ENCODE peak calls at places on chromosomes 4 and X, in ten cellular contexts. W is fibroblast of mammary gland, P is IMR-90, C is fibroblast of pulmonary artery, G is psoas muscle, B is mucosa of descending colon, Z is neural progenitor cell, R is endodermal cell, Q is AG10803, I is body of pancreas. H is an unnamed sample.
A peak's percentile ranks its signal among the peaks of the same experiment; 100 is the strongest.

GRCh38 chr4:4524364-4524763 is 17.5 kb downstream of the STX18 start:
- DNase-seq in C (no peak), R (peak; percentile 78), G (no peak), P (peak; percentile 11), Z (peak; percentile 71), I (no peak), B (no peak), W (no peak), Q (no peak), H (no peak)

GRCh38 chr4:163350672-163351071 is 7.0 kb downstream of the NPY5R start:
- DNase-seq in P (no peak), I (no peak), Z (no peak), R (no peak), Q (no peak), G (no peak), W (no peak), C (no peak), B (no peak), H (peak; percentile 72)

GRCh38 chr4:182492456-182492855 is 249.3 kb downstream of the TENM3 start:
- DNase-seq in G (no peak), B (no peak), Z (no peak), Q (peak; percentile 68), P (peak; percentile 76), I (no peak), C (peak; percentile 41), W (peak; percentile 72), R (no peak), H (no peak)

GRCh38 chr4:185796176-185796575 is 15.8 kb downstream of the SORBS2 start:
- DNase-seq in I (no peak), Q (peak; percentile 49), Z (no peak), R (no peak), P (no peak), C (peak; percentile 37), B (no peak), W (no peak), G (no peak), H (no peak)

GRCh38 chr4:35025152-35025834 is 1219.0 kb downstream of the ARAP2 start:
- DNase-seq in P (no peak), Q (no peak), W (no peak), G (no peak), Z (no peak), B (no peak), R (no peak), C (no peak), I (no peak), H (no peak)

GRCh38 chr4:40301592-40301991 is 33.5 kb upstream of the CHRNA9 start:
- DNase-seq in B (peak; percentile 65), R (no peak), Z (no peak), G (no peak), P (no peak), I (no peak), Q (no peak), W (no peak), C (no peak), H (no peak)

GRCh38 chrX:153688900-153689590 is 1.3 kb downstream of the SLC6A8 start:
- DNase-seq in I (peak; percentile 65), Z (peak; percentile 49), R (no peak), Q (peak; percentile 40), P (peak; percentile 6), C (peak; percentile 21), G (peak; percentile 64), B (peak; percentile 46), W (no peak), H (no peak)

GRCh38 chr4:154618708-154619315 is 6.4 kb upstream of the FGG start:
- DNase-seq in Q (peak; percentile 22), C (peak; percentile 64), Z (peak; percentile 70), I (peak; percentile 60), R (peak; percentile 89), G (no peak), P (peak; percentile 30), B (no peak), W (peak; percentile 48), H (no peak)

GRCh38 chr4:94722748-94723147 is 35.0 kb upstream of the BMPR1B start:
- DNase-seq in C (no peak), Q (no peak), P (no peak), W (no peak), I (no peak), G (no peak), B (no peak), Z (no peak), R (no peak), H (no peak)

GRCh38 chr4:90951037-90951436 is 823.8 kb downstream of the CCSER1 start:
- DNase-seq in I (peak; percentile 39), R (no peak), P (peak; percentile 61), C (peak; percentile 80), Z (no peak), B (no peak), Q (no peak), G (no peak), W (peak; percentile 1), H (peak; percentile 83)

GRCh38 chr4:142817442-142817841 is 28.7 kb downstream of the INPP4B start:
- DNase-seq in Q (peak; percentile 98), P (peak; percentile 88), B (no peak), W (peak; percentile 96), I (peak; percentile 13), G (peak; percentile 15), C (peak; percentile 93), R (no peak), Z (peak; percentile 21), H (peak; percentile 69)

GRCh38 chrX:7347465-7347864 is 199.5 kb upstream of the PUDP start:
- DNase-seq in R (no peak), Z (no peak), I (no peak), W (no peak), B (no peak), G (no peak), P (no peak), C (no peak), Q (no peak), H (no peak)

GRCh38 chrX:15930585-15930984 is 76.0 kb upstream of the AP1S2 start:
- DNase-seq in Z (peak; percentile 76), P (peak; percentile 66), C (peak; percentile 63), W (peak; percentile 58), R (no peak), I (no peak), B (no peak), Q (peak; percentile 72), G (no peak), H (no peak)

GRCh38 chr4:73929285-73929684 is 52.5 kb downstream of the PF4 start:
- DNase-seq in I (no peak), G (no peak), P (no peak), C (no peak), Z (no peak), Q (no peak), B (no peak), W (no peak), R (no peak), H (no peak)

GRCh38 chrX:46913710-46914109 is 1.5 kb downstream of the JADE3 start:
- DNase-seq in R (peak; percentile 53), Z (peak; percentile 20), B (no peak), W (peak; percentile 31), C (peak; percentile 50), P (peak; percentile 29), Q (peak; percentile 27), I (peak; percentile 33), G (no peak), H (no peak)

GRCh38 chr4:184409502-184409901 is 64.8 kb downstream of the IRF2 start:
- DNase-seq in R (no peak), C (no peak), G (no peak), I (no peak), Z (no peak), P (no peak), Q (no peak), B (no peak), W (no peak), H (no peak)
- H3K4me3 ChIP-seq in R (no peak overlapping the region), C (no peak overlapping the region), G (no peak overlapping the region), I (no peak overlapping the region), Z (no peak overlapping the region), P (no peak overlapping the region), Q (no peak overlapping the region), B (no peak overlapping the region), W (no peak overlapping the region), H (no peak overlapping the region)

GRCh38 chr4:2712261-2712842 is 43.8 kb downstream of the TNIP2 start:
- DNase-seq in Z (peak; percentile 33), P (no peak), W (peak; percentile 8), I (no peak), Q (no peak), R (peak; percentile 75), G (no peak), C (peak; percentile 46), B (no peak), H (no peak)
- TF ChIP-seq CTCF in Z (peak; percentile 38), P (no peak), W (peak; percentile 1), I (no peak), Q (no peak), R (peak; percentile 75), G (no peak), C (peak; percentile 30), B (no peak), H (peak; percentile 28)

GRCh38 chr4:10019521-10020051 is 1.7 kb downstream of the SLC2A9 start:
- DNase-seq in I (peak; percentile 30), C (no peak), Z (no peak), Q (no peak), R (no peak), B (peak; percentile 63), P (no peak), G (no peak), W (no peak), H (no peak)
- H3K4me3 ChIP-seq in I (no peak overlapping the region), C (peak overlapping the region; percentile 55), Z (no peak overlapping the region), Q (peak overlapping the region; percentile 62), R (peak overlapping the region; percentile 35), B (no peak overlapping the region), P (no peak overlapping the region), G (peak overlapping the region; percentile 62), W (no peak overlapping the region), H (peak overlapping the region; percentile 79)

GRCh38 chrX:18353931-18354368 is 538 bp downstream of the SCML2 start:
- DNase-seq in P (no peak), Z (peak; percentile 70), R (peak; percentile 73), C (no peak), G (no peak), I (no peak), Q (peak; percentile 0), B (no peak), W (no peak), H (no peak)

GRCh38 chrX:18351774-18352173 is 2.7 kb downstream of the SCML2 start:
- DNase-seq in R (no peak), C (no peak), Z (peak; percentile 31), I (no peak), Q (no peak), P (no peak), W (no peak), B (no peak), G (no peak), H (no peak)

DNA sequence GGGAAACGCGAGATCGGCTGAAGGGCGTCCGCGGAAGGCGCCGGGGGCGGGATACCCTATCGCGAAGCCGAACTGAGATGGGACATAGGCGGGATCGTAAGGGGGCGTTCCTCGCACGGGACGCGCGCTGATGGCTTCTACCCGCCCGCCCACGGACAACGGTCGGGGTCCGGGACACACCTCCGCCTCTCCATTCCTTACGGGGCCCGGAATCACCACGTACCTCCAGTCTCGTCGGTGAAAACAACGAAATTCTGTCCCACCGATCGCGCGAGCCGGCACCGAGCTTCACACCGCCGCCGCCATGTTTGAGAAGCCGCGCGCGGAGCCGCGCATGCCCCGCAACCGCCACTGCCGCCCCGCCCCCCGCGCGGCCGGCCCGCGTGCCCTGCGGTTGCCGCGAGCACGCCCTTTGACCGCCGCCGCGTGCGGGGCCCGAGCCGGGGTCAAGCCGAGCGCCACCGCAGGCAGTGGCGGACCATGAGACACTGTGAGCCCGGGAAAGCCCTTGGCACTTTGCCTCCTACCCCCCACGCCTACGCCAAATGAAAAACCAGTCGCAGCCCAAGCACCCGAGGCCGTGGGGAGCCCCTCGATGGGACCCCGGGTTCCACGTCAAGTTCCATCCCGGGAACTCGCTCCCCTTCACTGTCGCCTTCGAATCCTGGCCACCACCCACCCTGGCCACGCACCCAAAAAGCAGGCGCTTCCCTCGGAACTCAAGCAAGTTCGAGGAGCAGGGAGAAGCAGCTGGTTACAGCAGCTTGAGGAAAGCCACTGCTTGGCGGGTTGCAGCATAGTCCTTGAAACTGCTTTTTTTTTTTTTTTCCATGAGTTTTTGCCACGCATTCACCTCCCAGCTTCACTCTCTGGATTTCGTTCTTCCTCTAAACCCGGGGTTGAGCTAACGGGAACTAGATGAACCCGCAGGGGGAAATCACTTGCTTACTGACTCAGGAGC is at the start of gene SCML2:
- DNase-seq in B (peak; percentile 53), W (peak; percentile 17), R (peak; percentile 74), P (peak; percentile 21), Q (peak; percentile 32), Z (peak; percentile 71), I (peak; percentile 35), C (peak; percentile 25), G (peak; percentile 48), H (no peak)
- TF ChIP-seq CTCF in B (no peak), W (no peak), R (no peak), P (no peak), Q (no peak), Z (no peak), I (no peak), C (no peak), G (no peak), H (no peak)